ENCODE peak calls at places on chromosomes 6 and 20, in ten cellular contexts. H is hippocampal formation; K is HT-29; U is heart right ventricle; X is stromal cell of bone marrow; Y is effector memory CD8-positive, alpha-beta T cell; V is tibial nerve; S is mucosa of descending colon; M is left cardiac atrium; Z is AG04449. D is an unnamed sample.

GRCh38 chr6:2959909-2960719 is 11.3 kb downstream of the SERPINB6 start:
- DNase-seq in H (no peak), K (peak), U (no peak), X (peak), Y (no peak), V (no peak), S (no peak), M (no peak), Z (peak), D (no peak)

GRCh38 chr6:169960003-169960344 is 208.6 kb downstream of the ERMARD start:
- DNase-seq in H (no peak), K (no peak), U (no peak), X (no peak), Y (no peak), V (no peak), S (no peak), M (no peak), Z (no peak), D (no peak)

GRCh38 chr6:2916354-2916925 is 13.3 kb upstream of the SERPINB9 start:
- DNase-seq in H (peak), K (no peak), U (no peak), X (no peak), Y (no peak), V (no peak), S (no peak), M (no peak), Z (no peak), D (no peak)

GRCh38 chr6:132749111-132749510 is 8.6 kb downstream of the VNN2 start:
- DNase-seq in H (no peak), K (no peak), U (no peak), X (no peak), Y (no peak), V (no peak), S (no peak), M (no peak), Z (no peak), D (no peak)

GRCh38 chr6:144007779-144008500 is at the start of gene PLAGL1:
- DNase-seq in H (no peak), K (no peak), U (peak), X (peak), Y (no peak), V (peak), S (peak), M (peak), Z (no peak), D (peak)

GRCh38 chr6:144338951-144339681 is 54.0 kb downstream of the UTRN start:
- DNase-seq in H (no peak), K (no peak), U (no peak), X (no peak), Y (no peak), V (no peak), S (no peak), M (no peak), Z (no peak), D (no peak)

GRCh38 chr6:159897603-159898002 is 6.8 kb downstream of the MAS1 start:
- DNase-seq in H (no peak), K (no peak), U (no peak), X (no peak), Y (no peak), V (no peak), S (no peak), M (no peak), Z (no peak), D (no peak)

GRCh38 chr6:32439708-32440214 is at the start of gene HLA-DRA:
- DNase-seq in H (no peak), K (peak), U (peak), X (peak), Y (peak), V (no peak), S (no peak), M (no peak), Z (no peak), D (no peak)

GRCh38 chr6:52995913-52996685 is 1.0 kb upstream of the GSTA4 start:
- DNase-seq in H (no peak), K (peak), U (peak), X (peak), Y (peak), V (no peak), S (peak), M (peak), Z (peak), D (peak)

GRCh38 chr6:73652637-73653570 is 888 bp downstream of the SLC17A5 start:
- DNase-seq in H (peak), K (peak), U (peak), X (no peak), Y (peak), V (no peak), S (peak), M (peak), Z (no peak), D (peak)

GRCh38 chr20:16701296-16701695 is 28.5 kb upstream of the SNRPB2 start:
- DNase-seq in H (no peak), K (peak), U (no peak), X (no peak), Y (peak), V (no peak), S (no peak), M (no peak), Z (no peak), D (no peak)

GRCh38 chr6:14276667-14277404 is 159.3 kb downstream of the CD83 start:
- DNase-seq in H (peak), K (no peak), U (no peak), X (peak), Y (peak), V (no peak), S (no peak), M (no peak), Z (no peak), D (no peak)

GRCh38 chr20:30963591-30963990 is 293.9 kb upstream of the DEFB115 start:
- DNase-seq in H (no peak), K (no peak), U (no peak), X (no peak), Y (no peak), V (no peak), S (no peak), M (no peak), Z (no peak), D (no peak)

GRCh38 chr6:122033564-122034181 is 365.8 kb upstream of the HSF2 start:
- DNase-seq in H (no peak), K (peak), U (no peak), X (peak), Y (no peak), V (no peak), S (no peak), M (no peak), Z (no peak), D (peak)

GRCh38 chr6:73774311-73774766 is 78.3 kb downstream of the CD109 start:
- DNase-seq in H (no peak), K (no peak), U (peak), X (peak), Y (no peak), V (peak), S (no peak), M (peak), Z (peak), D (no peak)

GRCh38 chr20:38834868-38835267 is 29.4 kb downstream of the PPP1R16B start:
- DNase-seq in H (no peak), K (no peak), U (no peak), X (no peak), Y (no peak), V (no peak), S (no peak), M (no peak), Z (no peak), D (no peak)

D was measured in COR-L47.